ENCODE peak calls at places on chromosomes 2 and 18, in seven cellular contexts. C, J, B, H, X, U and F are unnamed samples.

GRCh38 chr18:13531681-13532325 is 194.6 kb downstream of the FAM210A start:
- DNase-seq in H (no peak), J (no peak), U (no peak), X (no peak), C (no peak), B (no peak), F (no peak)

GRCh38 chr18:48861181-48861715 is 89.5 kb downstream of the SMAD7 start:
- DNase-seq in X (no peak), U (no peak), H (no peak), B (peak; percentile 58), C (no peak), J (no peak), F (no peak)

GRCh38 chr2:18378020-18378653 is 182.3 kb downstream of the RDH14 start:
- DNase-seq in X (peak; percentile 36), J (no peak), H (no peak), C (peak; percentile 52), B (no peak), U (peak; percentile 19), F (peak; percentile 53)

GRCh38 chr18:76456018-76456750 is 38.9 kb downstream of the ZNF516 start:
- DNase-seq in H (no peak), B (no peak), C (no peak), J (no peak), X (no peak), U (no peak), F (no peak)

GRCh38 chr2:136874258-136874657 is 108.9 kb downstream of the THSD7B start:
- DNase-seq in H (no peak), X (no peak), B (no peak), C (peak; percentile 2), U (no peak), J (no peak), F (no peak)

GRCh38 chr2:203656522-203657287 is 49.7 kb upstream of the CD28 start:
- DNase-seq in X (peak; percentile 99), B (peak; percentile 73), U (no peak), J (peak; percentile 70), H (no peak), C (peak; percentile 49), F (peak; percentile 50)

GRCh38 chr2:169716938-169717690 is 16.5 kb upstream of the KLHL23 start:
- DNase-seq in U (no peak), C (peak; percentile 6), J (no peak), X (peak; percentile 44), B (no peak), H (no peak), F (no peak)

GRCh38 chr2:237864940-237865622 is 5.7 kb downstream of the RAMP1 start:
- DNase-seq in B (peak; percentile 18), U (no peak), H (no peak), C (no peak), J (no peak), X (peak; percentile 66), F (peak; percentile 67)

GRCh38 chr2:207813221-207813916 is 43.7 kb upstream of the FZD5 start:
- DNase-seq in C (no peak), J (no peak), B (no peak), H (no peak), X (no peak), U (no peak), F (no peak)

GRCh38 chr2:173851256-173851655 is 113.9 kb downstream of the SP3 start:
- DNase-seq in H (no peak), J (no peak), X (no peak), U (no peak), B (no peak), C (peak; percentile 35), F (no peak)

GRCh38 chr2:150169230-150169629 is 318.2 kb downstream of the RND3 start:
- DNase-seq in C (peak; percentile 71), J (peak; percentile 62), U (no peak), H (no peak), X (peak; percentile 56), B (no peak), F (peak; percentile 54)

DNA sequence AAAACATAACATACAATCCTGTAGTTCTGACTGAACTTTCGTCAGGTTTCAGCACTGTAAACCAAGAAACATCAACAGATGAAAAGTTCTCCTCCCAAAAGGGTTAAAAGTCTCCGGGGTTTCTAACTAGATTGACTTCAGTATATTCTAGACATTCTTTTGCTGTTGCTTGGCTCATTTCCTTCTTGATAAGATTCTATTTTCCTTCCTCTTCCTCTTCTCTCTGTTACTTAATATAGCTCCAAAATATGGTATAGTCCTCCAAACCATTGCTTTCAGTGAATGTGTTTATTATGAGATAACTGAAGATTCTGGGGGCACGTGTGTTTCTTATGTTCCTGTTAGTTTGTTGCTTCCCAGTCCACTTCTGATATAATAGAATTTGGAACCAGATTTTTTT is 46.4 kb upstream of the MAP4K3 start:
- DNase-seq in H (no peak), J (no peak), B (no peak), C (no peak), U (no peak), X (no peak), F (no peak)
- H3K4me3 ChIP-seq in H (no peak overlapping the region), J (no peak overlapping the region), B (no peak overlapping the region), C (no peak overlapping the region), U (no peak overlapping the region), X (no peak overlapping the region), F (no peak overlapping the region)

GRCh38 chr18:56953444-56953843 is 193.4 kb upstream of the BOD1L2 start:
- DNase-seq in H (no peak), J (no peak), C (no peak), X (no peak), U (no peak), B (no peak), F (no peak)
- TF ChIP-seq CTCF in H (no peak), J (no peak), C (no peak), X (no peak), U (no peak), B (no peak), F (no peak)

GRCh38 chr18:22558945-22559385 is 141.2 kb upstream of the CTAGE1 start:
- DNase-seq in C (peak; percentile 69), B (peak; percentile 72), U (no peak), H (no peak), J (peak; percentile 47), X (peak; percentile 59), F (peak; percentile 83)
- H3K4me3 ChIP-seq in C (peak overlapping the region; percentile 55), B (peak overlapping the region; percentile 58), U (peak overlapping the region; percentile 54), H (peak overlapping the region; percentile 55), J (peak overlapping the region; percentile 49), X (peak overlapping the region; percentile 57), F (peak overlapping the region; percentile 60)

DNA sequence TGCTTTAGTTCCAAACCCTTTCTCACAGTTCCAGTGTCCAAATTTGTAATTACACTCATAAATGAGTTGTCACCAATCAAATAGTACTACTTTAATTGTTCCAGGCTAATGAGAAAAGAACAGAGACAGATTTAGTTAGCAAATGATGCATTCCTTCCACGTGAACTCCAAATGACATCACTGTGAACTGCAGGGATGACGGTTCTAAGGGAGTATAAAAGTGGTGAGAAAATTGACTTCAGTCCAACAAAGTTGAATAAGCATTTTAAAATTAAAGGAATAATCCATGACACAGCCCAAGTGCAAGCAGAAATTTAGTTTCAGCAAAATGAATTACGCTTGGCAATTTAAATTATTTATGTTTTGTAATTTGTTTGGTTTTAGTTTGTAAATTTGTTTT is 102.0 kb upstream of the LRATD1 start:
- DNase-seq in X (peak; percentile 57), J (no peak), B (no peak), C (peak; percentile 67), U (no peak), H (no peak), F (peak; percentile 48)
- TF ChIP-seq CTCF in X (no peak), J (no peak), B (no peak), C (no peak), U (no peak), H (no peak), F (no peak)

GRCh38 chr18:70005580-70005979 is 57.9 kb upstream of the CD226 start:
- DNase-seq in H (no peak), J (no peak), B (no peak), C (no peak), U (no peak), X (no peak), F (no peak)
- H3K4me3 ChIP-seq in H (no peak overlapping the region), J (no peak overlapping the region), B (no peak overlapping the region), C (no peak overlapping the region), U (no peak overlapping the region), X (no peak overlapping the region), F (no peak overlapping the region)

GRCh38 chr2:41962912-41963652 is 84.7 kb upstream of the PKDCC start:
- DNase-seq in H (no peak), C (no peak), J (no peak), B (no peak), U (no peak), X (no peak), F (peak; percentile 47)

GRCh38 chr2:41965173-41965875 is 82.5 kb upstream of the PKDCC start:
- DNase-seq in U (no peak), H (no peak), J (no peak), B (no peak), X (no peak), C (no peak), F (no peak)

GRCh38 chr2:41966431-41966893 is 81.4 kb upstream of the PKDCC start:
- DNase-seq in X (peak; percentile 78), J (peak; percentile 49), B (no peak), U (no peak), H (peak; percentile 82), C (peak; percentile 97), F (peak; percentile 94)

GRCh38 chr2:41965886-41966285 is 81.9 kb upstream of the PKDCC start:
- DNase-seq in X (no peak), J (no peak), B (no peak), U (no peak), C (peak; percentile 76), H (no peak), F (peak; percentile 70)

DNA sequence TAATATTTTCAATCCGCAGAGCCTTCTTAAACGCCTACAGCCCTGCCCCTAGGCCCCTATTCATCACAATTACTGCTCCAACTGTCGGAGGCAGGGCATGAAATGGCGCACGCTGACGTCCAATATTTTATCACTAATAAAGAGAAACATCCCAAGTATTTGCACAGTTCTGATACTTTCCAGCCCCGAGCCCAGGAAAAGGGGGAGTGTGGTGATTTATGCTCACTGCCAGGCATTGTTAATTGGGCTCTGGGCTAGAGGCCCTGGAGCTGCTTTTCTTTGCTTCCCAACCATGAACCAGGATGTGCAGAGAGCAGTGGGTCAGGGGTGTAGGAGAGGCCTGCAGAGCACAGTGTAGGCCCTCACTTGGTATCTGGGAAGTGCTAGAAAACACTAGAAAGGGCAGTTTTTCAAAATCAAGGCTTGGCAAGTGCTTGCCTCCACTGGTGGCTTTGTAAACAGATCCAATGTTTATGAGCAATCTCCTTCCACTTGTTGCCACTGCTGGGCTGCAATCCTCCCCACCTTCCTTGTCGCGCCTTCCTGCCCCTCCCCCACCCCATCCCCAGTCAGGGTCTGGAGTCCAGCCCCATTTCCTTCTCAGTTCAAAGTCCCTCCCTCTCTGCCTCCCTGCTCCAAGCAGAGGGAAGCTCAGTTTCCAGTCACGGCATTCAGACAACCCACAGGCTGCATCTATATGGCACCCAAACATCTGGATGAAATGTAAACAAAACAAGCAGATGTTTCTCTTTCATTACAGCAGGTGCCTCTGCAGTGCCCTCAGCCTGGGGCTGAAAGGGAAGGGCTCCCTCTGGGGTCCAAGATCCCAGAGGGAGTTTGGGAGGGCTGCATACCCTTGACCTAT is 83.9 kb upstream of the PKDCC start:
- DNase-seq in U (no peak), H (no peak), X (no peak), J (no peak), B (no peak), C (peak; percentile 52), F (peak; percentile 91)
- TF ChIP-seq CTCF in U (no peak), H (no peak), X (no peak), J (no peak), B (no peak), C (no peak), F (peak; percentile 22)

DNA sequence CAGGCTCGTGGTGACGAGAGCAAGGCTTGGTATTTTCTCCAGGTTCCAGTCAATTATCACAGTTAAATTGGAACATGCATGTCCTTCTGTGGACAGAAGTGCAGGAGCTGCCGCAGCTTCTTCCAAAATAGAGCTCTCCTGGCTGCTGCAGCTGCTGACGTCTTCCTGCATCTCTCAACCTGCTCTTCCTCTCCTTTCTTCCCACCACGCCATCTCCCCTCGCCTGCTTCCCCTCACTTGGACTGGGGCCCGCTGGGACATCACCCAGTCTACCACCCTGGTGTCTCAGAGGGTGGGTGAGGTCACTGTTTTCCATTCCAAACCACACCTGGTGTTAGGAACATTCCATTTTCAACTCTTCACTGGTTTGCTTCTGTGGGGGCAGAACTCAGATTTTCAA is 41.4 kb downstream of the SPP2 start:
- DNase-seq in J (no peak), U (no peak), H (no peak), X (peak; percentile 22), B (no peak), C (no peak), F (no peak)
- H3K4me3 ChIP-seq in J (no peak overlapping the region), U (no peak overlapping the region), H (no peak overlapping the region), X (no peak overlapping the region), B (no peak overlapping the region), C (no peak overlapping the region), F (no peak overlapping the region)